ENCODE peak calls at places on chromosomes 16 and 17, in six cellular contexts. One of them, this sample, is unnamed.

GRCh38 chr16:86765389-86766026 is 187.2 kb downstream of the FOXL1 start:
- DNase-seq in HFFc6: no peak
- DNase-seq in endodermal cell: no peak
- DNase-seq in cardiac fibroblast: no peak
- DNase-seq in GM12865: no peak
- DNase-seq in HCT116: no peak
- DNase-seq in this sample: no peak

GRCh38 chr16:19844945-19845641 is 39.6 kb downstream of the GPRC5B start:
- DNase-seq in HFFc6: peak
- DNase-seq in endodermal cell: no peak
- DNase-seq in cardiac fibroblast: peak
- DNase-seq in GM12865: no peak
- DNase-seq in HCT116: no peak
- DNase-seq in this sample: peak

GRCh38 chr17:67602974-67603373 is 114.8 kb upstream of the NOL11 start:
- DNase-seq in HFFc6: peak
- DNase-seq in endodermal cell: peak
- DNase-seq in cardiac fibroblast: peak
- DNase-seq in GM12865: peak
- DNase-seq in HCT116: peak
- DNase-seq in this sample: peak

GRCh38 chr17:63029520-63029919 is 63.5 kb downstream of the TANC2 start:
- DNase-seq in HFFc6: peak
- DNase-seq in endodermal cell: no peak
- DNase-seq in cardiac fibroblast: peak
- DNase-seq in GM12865: no peak
- DNase-seq in HCT116: no peak
- DNase-seq in this sample: peak

GRCh38 chr16:50509521-50510341 is 38.5 kb upstream of the NKD1 start:
- DNase-seq in HFFc6: no peak
- DNase-seq in endodermal cell: peak
- DNase-seq in cardiac fibroblast: peak
- DNase-seq in GM12865: peak
- DNase-seq in HCT116: peak
- DNase-seq in this sample: no peak

GRCh38 chr17:77325826-77326581 is 185.2 kb downstream of the SEC14L1 start:
- DNase-seq in HFFc6: peak
- DNase-seq in endodermal cell: peak
- DNase-seq in cardiac fibroblast: peak
- DNase-seq in GM12865: no peak
- DNase-seq in HCT116: no peak
- DNase-seq in this sample: no peak

GRCh38 chr16:81684901-81685300 is 94.2 kb upstream of the PLCG2 start:
- DNase-seq in HFFc6: no peak
- DNase-seq in endodermal cell: no peak
- DNase-seq in cardiac fibroblast: no peak
- DNase-seq in GM12865: no peak
- DNase-seq in HCT116: no peak
- DNase-seq in this sample: no peak

GRCh38 chr17:27529230-27529796 is 73.1 kb downstream of the KSR1 start:
- DNase-seq in HFFc6: no peak
- DNase-seq in endodermal cell: no peak
- DNase-seq in cardiac fibroblast: peak
- DNase-seq in GM12865: no peak
- DNase-seq in HCT116: no peak
- DNase-seq in this sample: no peak

GRCh38 chr16:89039756-89040155 is 53.9 kb upstream of the ACSF3 start:
- DNase-seq in HFFc6: no peak
- DNase-seq in endodermal cell: no peak
- DNase-seq in cardiac fibroblast: no peak
- DNase-seq in GM12865: peak
- DNase-seq in HCT116: no peak
- DNase-seq in this sample: no peak